ENCODE peak calls at places on chromosomes 3 and 15, in five cellular contexts. E is stomach, B is upper lobe of left lung, R is H1, F is breast epithelium. Z is an unnamed sample.

GRCh38 chr3:183181606-183182005 is 19.1 kb upstream of the LAMP3 start:
- DNase-seq in E (no peak), B (no peak), R (peak; percentile 39), F (no peak), Z (no peak)

GRCh38 chr15:35170216-35170615 is 85.1 kb upstream of the NANOGP8 start:
- DNase-seq in E (no peak), B (no peak), R (no peak), F (no peak), Z (no peak)

GRCh38 chr3:108322352-108322751 is 26.0 kb downstream of the HHLA2 start:
- DNase-seq in E (no peak), B (no peak), R (no peak), F (no peak), Z (no peak)

GRCh38 chr15:65249641-65250040 is 37.0 kb downstream of the PARP16 start:
- DNase-seq in E (no peak), B (no peak), R (no peak), F (no peak), Z (peak; percentile 29)

GRCh38 chr15:61197187-61197586 is 31.9 kb downstream of the RORA start:
- DNase-seq in E (no peak), B (no peak), R (no peak), F (no peak), Z (no peak)

GRCh38 chr3:122102191-122102935 is 47.2 kb downstream of the CD86 start:
- DNase-seq in E (no peak), B (no peak), R (no peak), F (no peak), Z (no peak)

GRCh38 chr3:58116161-58116955 is 94.4 kb downstream of the DNASE1L3 start:
- DNase-seq in E (no peak), B (no peak), R (no peak), F (no peak), Z (peak; percentile 39)

GRCh38 chr3:30508319-30508718 is 98.1 kb upstream of the TGFBR2 start:
- DNase-seq in E (no peak), B (no peak), R (no peak), F (no peak), Z (no peak)

GRCh38 chr15:25775317-25775912 is 87.7 kb downstream of the ATP10A start:
- DNase-seq in E (peak; percentile 25), B (no peak), R (peak; percentile 39), F (no peak), Z (no peak)

GRCh38 chr3:171862993-171863521 is 19.9 kb downstream of the TMEM212 start:
- DNase-seq in E (no peak), B (no peak), R (no peak), F (no peak), Z (no peak)

DNA sequence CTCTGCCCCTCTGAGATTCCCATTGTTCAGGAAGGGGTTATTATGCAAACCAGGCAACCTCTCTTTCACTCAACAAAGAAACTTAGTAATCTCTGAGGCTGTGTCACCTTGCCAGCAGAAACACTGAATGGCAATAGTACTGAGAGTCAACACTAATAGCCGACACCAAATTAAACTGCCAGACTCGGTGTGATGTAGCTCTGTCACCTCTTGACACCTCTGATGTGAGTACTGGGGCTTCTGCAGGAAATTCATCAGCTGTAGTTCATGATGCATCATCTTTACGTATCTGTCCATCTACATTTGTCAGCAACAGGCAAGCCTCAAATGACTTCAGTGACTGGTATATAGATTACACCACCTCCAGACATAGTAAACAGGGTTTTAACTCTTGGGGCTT is 65.0 kb upstream of the ONECUT1 start:
- DNase-seq in E (no peak), B (no peak), R (no peak), F (no peak), Z (no peak)
- TF ChIP-seq POLR2AphosphoS5 in E (no peak), B (no peak), R (no peak), F (no peak), Z (no peak)

DNA sequence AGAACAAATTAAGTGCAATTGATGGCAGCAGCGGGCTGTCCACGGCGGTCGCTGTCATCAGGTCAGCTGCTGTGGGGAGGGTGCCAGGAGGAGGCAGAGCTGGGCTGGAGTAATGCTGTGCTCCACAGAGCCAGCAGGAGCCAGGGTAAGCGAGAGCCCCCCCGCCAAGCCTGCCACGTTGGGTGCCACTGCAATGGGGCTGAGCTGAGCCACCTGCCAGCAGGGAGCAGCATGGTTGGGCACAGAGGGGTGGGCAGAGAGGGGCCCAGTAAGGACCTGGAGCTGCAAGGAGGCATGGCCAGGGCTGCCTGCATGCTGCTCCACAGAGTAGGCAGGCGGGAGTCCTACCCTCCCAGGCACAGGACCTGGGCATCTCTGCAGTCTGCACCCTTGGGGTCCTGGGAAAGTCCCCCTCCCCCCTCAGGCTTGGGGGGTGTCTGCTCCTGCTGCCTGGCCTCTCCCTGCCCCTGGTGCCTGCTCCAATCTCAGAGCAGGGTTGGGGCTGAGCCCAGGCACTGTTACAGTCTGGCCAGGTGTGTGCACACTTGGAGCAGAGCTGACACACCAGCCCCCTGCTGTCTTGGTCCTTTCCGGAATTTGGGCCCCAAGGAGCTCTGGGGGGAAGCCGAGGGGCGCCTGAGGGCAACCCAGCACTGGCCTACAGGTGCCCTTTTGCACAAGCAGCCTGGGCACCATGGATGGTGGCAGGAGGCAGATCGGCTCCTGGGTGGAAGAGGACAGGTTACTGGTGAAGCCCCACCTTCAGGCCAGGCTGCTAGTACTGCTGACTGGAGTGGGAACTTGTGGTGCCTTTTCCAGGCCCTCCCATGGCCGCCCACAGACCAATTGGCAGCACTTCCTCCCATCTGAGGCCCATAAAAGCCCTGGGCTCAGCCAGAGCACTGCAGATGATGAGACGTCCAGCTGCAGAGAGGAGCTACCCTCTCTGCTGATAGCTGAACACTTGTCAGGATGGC is 8.5 kb upstream of the PIAS1 start:
- DNase-seq in E (no peak), B (no peak), R (no peak), F (no peak), Z (no peak)
- TF ChIP-seq POLR2A in E (no peak), B (no peak), R (no peak), F (no peak), Z (no peak)

GRCh38 chr15:36428102-36428845 is 151.2 kb upstream of the CDIN1 start:
- DNase-seq in E (no peak), B (no peak), R (no peak), F (no peak), Z (no peak)
- TF ChIP-seq POLR2AphosphoS5 in E (no peak), B (peak; percentile 10), R (no peak), F (no peak), Z (no peak)

DNA sequence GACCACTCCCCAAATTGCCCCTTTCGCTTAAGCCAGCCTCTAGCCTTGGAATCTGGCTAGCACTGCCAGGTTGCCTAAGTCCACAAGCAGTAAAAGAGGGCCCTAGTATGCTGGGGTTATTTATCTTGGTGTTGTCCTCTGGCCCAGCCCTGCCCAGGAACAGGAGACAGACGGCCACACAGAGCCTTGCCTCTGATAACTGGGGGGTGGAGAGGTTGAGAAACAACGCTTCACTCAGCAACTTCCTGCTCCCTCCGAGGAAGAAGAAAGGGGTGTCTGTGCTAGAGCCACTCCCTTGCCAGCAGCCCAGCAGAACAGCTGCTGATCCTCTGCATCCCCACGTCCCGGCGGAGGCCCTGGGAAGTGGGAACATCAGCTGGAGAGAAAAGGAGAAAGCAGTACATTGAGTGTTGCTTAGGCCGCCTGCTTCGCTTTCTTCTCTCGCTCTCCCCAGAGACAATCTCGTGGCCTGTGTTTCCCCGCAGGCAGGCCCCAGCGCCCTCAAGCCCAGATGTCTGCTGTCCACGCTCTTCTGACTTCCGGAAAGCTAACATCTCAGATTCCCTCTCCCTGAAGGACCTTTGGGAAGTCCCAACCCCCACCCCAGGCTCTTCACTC is 22.6 kb upstream of the C3orf70 start:
- DNase-seq in E (peak; percentile 32), B (peak; percentile 42), R (peak; percentile 66), F (no peak), Z (peak; percentile 19)
- TF ChIP-seq POLR2A in E (no peak), B (no peak), R (peak; percentile 48), F (no peak), Z (peak; percentile 54)

DNA sequence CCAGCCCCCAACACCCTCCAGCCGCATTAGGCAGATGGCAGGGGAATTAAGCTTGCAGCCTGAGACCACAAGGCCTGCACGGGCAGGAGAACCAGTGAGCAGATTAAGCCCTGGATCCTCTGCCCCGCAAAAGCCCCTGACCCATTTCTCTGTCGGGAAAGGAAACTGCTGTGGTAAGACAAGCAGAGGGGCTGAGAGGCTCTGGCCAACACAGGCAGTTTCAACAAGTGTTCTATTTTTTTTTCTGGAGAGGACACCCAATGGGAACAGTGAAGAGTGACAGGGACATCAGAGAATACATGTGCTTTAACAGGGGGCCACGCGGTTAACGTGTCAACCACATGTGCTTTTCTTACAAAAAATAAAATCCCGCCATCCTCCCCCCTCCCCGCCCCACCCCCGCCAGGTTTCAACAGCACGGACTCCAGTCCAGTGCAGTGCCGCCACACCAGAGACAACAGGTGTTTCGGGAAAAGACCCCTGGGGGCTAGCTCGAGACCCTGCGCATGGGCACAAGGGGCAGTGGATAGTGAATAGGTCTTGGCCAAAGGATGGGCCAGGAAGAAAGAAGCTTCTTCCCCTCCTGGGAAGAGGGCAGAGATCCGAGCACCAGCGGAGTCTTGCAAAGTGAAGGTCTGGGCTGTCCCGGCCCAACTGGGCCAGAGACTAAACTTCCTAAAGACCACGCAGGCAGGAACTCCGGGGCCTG is 809 bp downstream of the FYCO1 start:
- DNase-seq in E (no peak), B (peak; percentile 49), R (peak; percentile 47), F (no peak), Z (peak; percentile 36)
- TF ChIP-seq POLR2AphosphoS5 in E (no peak), B (no peak), R (no peak), F (no peak), Z (no peak)

GRCh38 chr15:75452968-75453702 is 1.6 kb upstream of the SIN3A start:
- DNase-seq in E (peak; percentile 38), B (peak; percentile 53), R (peak; percentile 80), F (peak; percentile 55), Z (no peak)
- TF ChIP-seq POLR2A in E (no peak), B (no peak), R (peak; percentile 50), F (no peak), Z (no peak)

GRCh38 chr3:194984026-194984425 is 286.9 kb downstream of the XXYLT1 start:
- DNase-seq in E (no peak), B (no peak), R (peak; percentile 32), F (no peak), Z (no peak)
- TF ChIP-seq POLR2AphosphoS5 in E (no peak), B (no peak), R (no peak), F (no peak), Z (no peak)

GRCh38 chr15:82535566-82536408 is 4.5 kb downstream of the RPS17 start:
- DNase-seq in E (no peak), B (no peak), R (no peak), F (no peak), Z (no peak)
- TF ChIP-seq POLR2A in E (no peak), B (no peak), R (peak; percentile 86), F (no peak), Z (peak; percentile 86)